ENCODE peak calls at places on chromosomes 4 and X, in five cellular contexts. Z, E, B, D and Y are unnamed samples.

GRCh38 chr4:13541176-13541604 is 3.1 kb downstream of the NKX3-2 start:
- DNase-seq in Z (no peak), E (peak; percentile 42), B (no peak), D (no peak), Y (no peak)

GRCh38 chr4:20773144-20773997 is 73.1 kb downstream of the PACRGL start:
- DNase-seq in Z (peak; percentile 45), E (no peak), B (peak; percentile 73), D (peak; percentile 43), Y (peak; percentile 31)

GRCh38 chr4:85865256-85865655 is 390.3 kb downstream of the ARHGAP24 start:
- DNase-seq in Z (no peak), E (no peak), B (no peak), D (no peak), Y (no peak)

GRCh38 chrX:64975491-64975890 is 759 bp downstream of the ZC4H2 start:
- DNase-seq in Z (peak; percentile 30), E (no peak), B (peak; percentile 15), D (no peak), Y (peak; percentile 46)

GRCh38 chrX:147476008-147476407 is 435.7 kb upstream of the FMR1 start:
- DNase-seq in Z (peak; percentile 22), E (no peak), B (no peak), D (no peak), Y (peak; percentile 21)

GRCh38 chr4:64305565-64306254 is 103.5 kb downstream of the TECRL start:
- DNase-seq in Z (no peak), E (no peak), B (no peak), D (no peak), Y (no peak)

GRCh38 chr4:7721984-7722551 is 217.6 kb downstream of the AFAP1 start:
- DNase-seq in Z (no peak), E (no peak), B (no peak), D (no peak), Y (no peak)

GRCh38 chr4:1683371-1683902 is 676 bp downstream of the FAM53A start:
- DNase-seq in Z (peak; percentile 25), E (no peak), B (peak; percentile 82), D (no peak), Y (no peak)

GRCh38 chr4:110609044-110609750 is 13.7 kb downstream of the PITX2 start:
- DNase-seq in Z (no peak), E (no peak), B (no peak), D (no peak), Y (no peak)

GRCh38 chr4:102506523-102506922 is 5.4 kb downstream of the NFKB1 start:
- DNase-seq in Z (no peak), E (no peak), B (no peak), D (no peak), Y (no peak)

GRCh38 chrX:153731845-153732215 is 7.2 kb downstream of the ABCD1 start:
- DNase-seq in Z (no peak), E (no peak), B (no peak), D (no peak), Y (no peak)

GRCh38 chr4:139025841-139026240 is 10.3 kb downstream of the NOCT start:
- DNase-seq in Z (no peak), E (no peak), B (no peak), D (no peak), Y (no peak)

GRCh38 chrX:14026121-14026520 is 3.6 kb downstream of the GEMIN8 start:
- DNase-seq in Z (no peak), E (no peak), B (no peak), D (no peak), Y (no peak)

GRCh38 chr4:168707205-168707604 is 210.4 kb downstream of the PALLD start:
- DNase-seq in Z (no peak), E (no peak), B (peak; percentile 33), D (no peak), Y (no peak)

GRCh38 chrX:43456906-43457305 is 199.2 kb upstream of the MAOA start:
- DNase-seq in Z (no peak), E (no peak), B (no peak), D (no peak), Y (no peak)

GRCh38 chr4:128810871-128811570 is 1.5 kb downstream of the JADE1 start:
- DNase-seq in Z (peak; percentile 91), E (peak; percentile 94), B (peak; percentile 88), D (peak; percentile 79), Y (peak; percentile 95)
- TF ChIP-seq CTCF in Z (no peak), E (no peak), B (no peak), D (no peak), Y (peak; percentile 8)

GRCh38 chrX:143788265-143788664 is 67.7 kb upstream of the SPANXN2 start:
- DNase-seq in Z (no peak), E (no peak), B (peak; percentile 43), D (no peak), Y (no peak)
- TF ChIP-seq CTCF in Z (no peak), E (no peak), B (peak; percentile 50), D (peak; percentile 57), Y (no peak)

GRCh38 chrX:30190426-30190825 is 24.9 kb upstream of the MAGEB2 start:
- DNase-seq in Z (no peak), E (no peak), B (no peak), D (no peak), Y (no peak)

DNA sequence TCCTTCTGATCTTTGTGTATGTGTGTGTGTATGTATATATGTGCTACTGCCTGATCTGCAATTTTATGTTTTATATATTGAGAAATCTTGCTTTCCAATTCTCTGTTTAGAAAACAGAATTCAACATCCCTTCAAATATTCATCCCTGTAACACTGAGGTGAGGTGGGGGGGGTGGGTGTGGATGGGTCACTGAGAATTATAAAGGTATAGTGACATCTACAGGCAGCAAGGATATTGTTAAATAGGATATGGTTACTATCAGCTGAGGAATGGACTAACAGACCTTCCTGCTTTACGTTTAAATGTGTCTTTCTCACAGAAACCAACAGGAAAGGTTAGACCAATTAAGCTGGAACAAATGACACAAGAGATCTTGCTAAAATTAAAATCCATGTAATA is 19.0 kb upstream of the MAGEB2 start:
- DNase-seq in Z (no peak), E (no peak), B (peak; percentile 8), D (no peak), Y (no peak)
- TF ChIP-seq CTCF in Z (no peak), E (no peak), B (peak; percentile 7), D (peak; percentile 51), Y (no peak)

GRCh38 chr4:152454398-152455011 is 81.4 kb downstream of the FBXW7 start:
- DNase-seq in Z (no peak), E (no peak), B (peak; percentile 45), D (no peak), Y (no peak)
- TF ChIP-seq CTCF in Z (peak; percentile 68), E (peak; percentile 42), B (peak; percentile 65), D (peak; percentile 81), Y (peak; percentile 47)

DNA sequence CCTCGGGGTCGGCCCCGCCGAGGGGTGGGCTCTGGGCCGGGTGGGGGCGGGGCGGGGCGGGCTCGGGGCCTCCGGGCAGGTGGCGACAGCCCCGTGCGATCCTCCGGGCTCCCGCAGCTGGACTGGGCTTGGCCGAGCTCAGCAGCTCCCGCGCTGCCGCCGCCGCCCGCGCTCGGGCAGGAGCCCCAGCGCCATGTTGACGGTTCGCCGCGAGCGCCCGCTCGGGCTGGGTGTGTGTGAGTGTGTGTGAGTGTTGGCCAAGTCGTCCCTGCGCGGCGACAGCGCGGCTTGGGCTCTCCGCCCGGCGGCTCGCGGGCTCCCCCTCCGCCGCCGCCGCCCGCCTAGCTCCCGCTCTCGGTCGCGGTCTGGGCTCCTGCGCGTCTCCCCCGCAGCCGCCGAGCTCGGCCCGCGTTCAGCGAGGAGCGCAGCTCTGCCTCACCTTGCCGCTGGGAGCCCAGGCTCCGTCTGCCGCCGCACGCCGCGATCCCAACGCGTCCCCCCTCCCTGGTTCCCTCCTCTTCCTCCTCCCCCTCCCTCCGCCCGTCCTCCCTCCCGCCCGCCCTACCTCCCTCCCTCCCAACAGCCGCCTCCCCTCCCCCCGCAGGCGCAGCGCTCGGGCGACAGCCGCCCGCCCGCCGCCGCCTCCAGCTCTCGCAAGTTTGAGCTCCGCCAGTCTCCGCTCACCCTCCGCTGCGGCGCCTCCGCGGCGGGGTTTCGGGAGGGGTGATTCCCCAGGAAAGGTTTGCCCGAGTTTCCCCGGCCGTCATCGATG is at the start of gene BCOR:
- DNase-seq in Z (peak; percentile 85), E (no peak), B (no peak), D (peak; percentile 36), Y (peak; percentile 93)
- TF ChIP-seq CTCF in Z (no peak), E (no peak), B (no peak), D (peak; percentile 20), Y (peak; percentile 19)

GRCh38 chr4:2799444-2799911 is 6.6 kb downstream of the SH3BP2 start:
- DNase-seq in Z (no peak), E (no peak), B (no peak), D (no peak), Y (peak; percentile 65)

GRCh38 chr4:2800691-2801596 is 8.1 kb downstream of the SH3BP2 start:
- DNase-seq in Z (peak; percentile 79), E (no peak), B (peak; percentile 88), D (no peak), Y (peak; percentile 92)

GRCh38 chr4:2798399-2799301 is 5.8 kb downstream of the SH3BP2 start:
- DNase-seq in Z (no peak), E (no peak), B (no peak), D (no peak), Y (peak; percentile 87)

GRCh38 chr4:2797545-2798305 is 4.8 kb downstream of the SH3BP2 start:
- DNase-seq in Z (peak; percentile 87), E (no peak), B (no peak), D (no peak), Y (peak; percentile 53)

DNA sequence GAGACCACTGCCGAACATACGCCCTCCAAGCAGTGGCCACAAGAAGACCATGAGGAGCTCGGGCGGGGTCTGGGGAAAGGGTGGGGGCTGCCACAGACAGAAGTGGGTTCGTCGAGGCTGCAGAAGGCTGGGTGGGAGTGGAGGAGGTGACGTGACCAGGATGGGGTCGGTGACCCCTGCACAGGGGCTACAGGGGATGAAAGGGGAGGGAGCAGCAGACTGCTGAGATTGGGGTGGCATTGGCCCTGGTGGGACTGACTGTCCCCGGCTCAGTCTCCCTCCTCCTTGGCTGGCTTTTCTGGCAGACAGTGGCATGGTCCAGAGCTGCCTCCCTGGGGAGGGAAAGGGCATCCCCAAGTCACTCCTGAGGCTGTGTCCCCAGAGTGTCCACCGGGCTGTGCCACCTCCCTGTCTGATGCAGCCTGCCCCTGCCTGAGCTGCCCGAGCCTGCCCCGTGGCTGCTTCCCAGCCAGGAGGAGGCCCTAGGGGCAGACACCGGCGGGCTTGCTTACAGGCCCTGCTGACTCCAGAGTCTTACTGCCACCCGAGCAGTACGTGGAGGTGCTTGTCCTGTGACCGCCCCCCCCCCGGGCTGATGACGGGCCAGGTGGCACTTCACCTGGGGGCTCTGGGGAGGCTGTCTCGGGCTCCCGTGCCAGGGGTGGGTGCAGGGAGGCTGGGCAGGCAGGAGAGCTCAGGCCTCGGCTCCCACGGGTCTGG is 7.2 kb downstream of the SH3BP2 start:
- DNase-seq in Z (peak; percentile 55), E (no peak), B (no peak), D (no peak), Y (peak; percentile 73)
- TF ChIP-seq CTCF in Z (no peak), E (no peak), B (no peak), D (no peak), Y (peak; percentile 11)

GRCh38 chrX:130416785-130417184 is 15.0 kb downstream of the RBMX2 start:
- DNase-seq in Z (no peak), E (no peak), B (no peak), D (no peak), Y (no peak)
- TF ChIP-seq CTCF in Z (no peak), E (no peak), B (no peak), D (no peak), Y (no peak)